ENCODE peak calls at places on chromosomes 12 and 14, in four cellular contexts. One of them, this sample, is unnamed.

GRCh38 chr12:91663331-91663998 is 480.8 kb upstream of the DCN start:
- DNase-seq in NCI-H446: no peak
- DNase-seq in activated T-cell treated with anti-CD3 and anti-CD28 coated beads for 1 hour: no peak
- DNase-seq in SK-MEL-5: no peak
- DNase-seq in this sample: no peak

GRCh38 chr12:72499244-72499643 is 227.1 kb downstream of the TRHDE start:
- DNase-seq in NCI-H446: no peak
- DNase-seq in activated T-cell treated with anti-CD3 and anti-CD28 coated beads for 1 hour: no peak
- DNase-seq in SK-MEL-5: no peak
- DNase-seq in this sample: no peak

GRCh38 chr14:77618381-77618780 is 1.9 kb upstream of the SPTLC2 start:
- DNase-seq in NCI-H446: no peak
- DNase-seq in activated T-cell treated with anti-CD3 and anti-CD28 coated beads for 1 hour: no peak
- DNase-seq in SK-MEL-5: no peak
- DNase-seq in this sample: no peak

GRCh38 chr12:65634626-65635331 is 189.5 kb upstream of the HMGA2 start:
- DNase-seq in NCI-H446: no peak
- DNase-seq in activated T-cell treated with anti-CD3 and anti-CD28 coated beads for 1 hour: no peak
- DNase-seq in SK-MEL-5: no peak
- DNase-seq in this sample: no peak

GRCh38 chr12:32586390-32586789 is 92.7 kb upstream of the DNM1L start:
- DNase-seq in NCI-H446: no peak
- DNase-seq in activated T-cell treated with anti-CD3 and anti-CD28 coated beads for 1 hour: no peak
- DNase-seq in SK-MEL-5: no peak
- DNase-seq in this sample: no peak

GRCh38 chr12:47988073-47989022 is 15.9 kb downstream of the COL2A1 start:
- DNase-seq in NCI-H446: no peak
- DNase-seq in activated T-cell treated with anti-CD3 and anti-CD28 coated beads for 1 hour: no peak
- DNase-seq in SK-MEL-5: peak; percentile 15
- DNase-seq in this sample: no peak

GRCh38 chr14:105071326-105071725 is 6.1 kb upstream of the GPR132 start:
- DNase-seq in NCI-H446: no peak
- DNase-seq in activated T-cell treated with anti-CD3 and anti-CD28 coated beads for 1 hour: no peak
- DNase-seq in SK-MEL-5: no peak
- DNase-seq in this sample: no peak

GRCh38 chr12:124386059-124386458 is 91.2 kb downstream of the RFLNA start:
- DNase-seq in NCI-H446: no peak
- DNase-seq in activated T-cell treated with anti-CD3 and anti-CD28 coated beads for 1 hour: no peak
- DNase-seq in SK-MEL-5: no peak
- DNase-seq in this sample: no peak

GRCh38 chr14:78512021-78512420 is 341.8 kb downstream of the NRXN3 start:
- DNase-seq in NCI-H446: no peak
- DNase-seq in activated T-cell treated with anti-CD3 and anti-CD28 coated beads for 1 hour: no peak
- DNase-seq in SK-MEL-5: no peak
- DNase-seq in this sample: no peak

GRCh38 chr14:39766397-39767000 is 334.3 kb upstream of the FBXO33 start:
- DNase-seq in NCI-H446: no peak
- DNase-seq in activated T-cell treated with anti-CD3 and anti-CD28 coated beads for 1 hour: no peak
- DNase-seq in SK-MEL-5: no peak
- DNase-seq in this sample: no peak

GRCh38 chr14:21960636-21961035 is 287.0 kb upstream of the OR4E1 start:
- DNase-seq in NCI-H446: no peak
- DNase-seq in activated T-cell treated with anti-CD3 and anti-CD28 coated beads for 1 hour: no peak
- DNase-seq in SK-MEL-5: no peak
- DNase-seq in this sample: no peak

GRCh38 chr14:89501381-89501780 is 84.3 kb upstream of the FOXN3 start:
- DNase-seq in NCI-H446: no peak
- DNase-seq in activated T-cell treated with anti-CD3 and anti-CD28 coated beads for 1 hour: no peak
- DNase-seq in SK-MEL-5: no peak
- DNase-seq in this sample: no peak

GRCh38 chr12:121830588-121831265 is 26.9 kb downstream of the SETD1B start:
- DNase-seq in NCI-H446: no peak
- DNase-seq in activated T-cell treated with anti-CD3 and anti-CD28 coated beads for 1 hour: no peak
- DNase-seq in SK-MEL-5: no peak
- DNase-seq in this sample: no peak

GRCh38 chr14:91154851-91155625 is 41.2 kb downstream of the DGLUCY start:
- DNase-seq in NCI-H446: peak; percentile 92
- DNase-seq in activated T-cell treated with anti-CD3 and anti-CD28 coated beads for 1 hour: no peak
- DNase-seq in SK-MEL-5: no peak
- DNase-seq in this sample: no peak

GRCh38 chr14:37810094-37810801 is 214.8 kb downstream of the TTC6 start:
- DNase-seq in NCI-H446: no peak
- DNase-seq in activated T-cell treated with anti-CD3 and anti-CD28 coated beads for 1 hour: no peak
- DNase-seq in SK-MEL-5: no peak
- DNase-seq in this sample: no peak

GRCh38 chr14:53180272-53181221 is 27.4 kb upstream of the DDHD1 start:
- DNase-seq in NCI-H446: no peak
- DNase-seq in activated T-cell treated with anti-CD3 and anti-CD28 coated beads for 1 hour: no peak
- DNase-seq in SK-MEL-5: peak; percentile 72
- DNase-seq in this sample: no peak

GRCh38 chr12:32116897-32117296 is 10.2 kb downstream of the BICD1 start:
- DNase-seq in NCI-H446: no peak
- DNase-seq in activated T-cell treated with anti-CD3 and anti-CD28 coated beads for 1 hour: no peak
- DNase-seq in SK-MEL-5: no peak
- DNase-seq in this sample: no peak

GRCh38 chr14:53670701-53671100 is 285.9 kb downstream of the BMP4 start:
- DNase-seq in NCI-H446: no peak
- DNase-seq in activated T-cell treated with anti-CD3 and anti-CD28 coated beads for 1 hour: no peak
- DNase-seq in SK-MEL-5: no peak
- DNase-seq in this sample: no peak

GRCh38 chr12:24947541-24948451 is 1.1 kb downstream of the BCAT1 start:
- DNase-seq in NCI-H446: no peak
- DNase-seq in activated T-cell treated with anti-CD3 and anti-CD28 coated beads for 1 hour: no peak
- DNase-seq in SK-MEL-5: no peak
- DNase-seq in this sample: no peak

GRCh38 chr12:67599691-67600090 is 48.9 kb upstream of the DYRK2 start:
- DNase-seq in NCI-H446: no peak
- DNase-seq in activated T-cell treated with anti-CD3 and anti-CD28 coated beads for 1 hour: no peak
- DNase-seq in SK-MEL-5: no peak
- DNase-seq in this sample: no peak

GRCh38 chr12:65892905-65893304 is 68.6 kb downstream of the HMGA2 start:
- DNase-seq in NCI-H446: no peak
- DNase-seq in activated T-cell treated with anti-CD3 and anti-CD28 coated beads for 1 hour: no peak
- DNase-seq in SK-MEL-5: peak; percentile 82
- DNase-seq in this sample: no peak

GRCh38 chr12:55830601-55831406 is 1.4 kb upstream of the DNAJC14 start:
- DNase-seq in NCI-H446: peak; percentile 31
- DNase-seq in activated T-cell treated with anti-CD3 and anti-CD28 coated beads for 1 hour: peak; percentile 44
- DNase-seq in SK-MEL-5: peak; percentile 33
- DNase-seq in this sample: peak; percentile 46

GRCh38 chr14:103016594-103016993 is 40.8 kb downstream of the CDC42BPB start:
- DNase-seq in NCI-H446: no peak
- DNase-seq in activated T-cell treated with anti-CD3 and anti-CD28 coated beads for 1 hour: no peak
- DNase-seq in SK-MEL-5: no peak
- DNase-seq in this sample: no peak